ENCODE peak calls at places on chromosome 20, in six cellular contexts. Z is WTC11; G is Ammon's horn; K is epithelial cell of esophagus; T is T-helper 9 cell; U is activated CD4-positive, CD25-positive, alpha-beta regulatory T cell treated with anti-CD3 and anti-CD28 coated beads, Interleukin-2, amount 50 U/mL, for 72 hours. W is an unnamed sample.

GRCh38 chr20:63092660-63093215 is 86.0 kb upstream of the BHLHE23 start:
- DNase-seq in K (no peak), U (peak), T (no peak), Z (peak), G (no peak), W (no peak)

GRCh38 chr20:57476073-57476526 is 48.8 kb downstream of the CTCFL start:
- DNase-seq in G (no peak), Z (peak), T (no peak), K (no peak), U (no peak), W (no peak)

GRCh38 chr20:44247676-44248419 is 740 bp downstream of the GDAP1L1 start:
- DNase-seq in Z (peak), U (no peak), G (peak), K (peak), T (no peak), W (no peak)

GRCh38 chr20:49381558-49382493 is 100.6 kb downstream of the KCNB1 start:
- DNase-seq in T (no peak), U (no peak), K (peak), Z (no peak), G (peak), W (no peak)

GRCh38 chr20:30630761-30631160 is 626.7 kb upstream of the DEFB115 start:
- DNase-seq in T (no peak), G (no peak), U (no peak), Z (no peak), K (no peak), W (no peak)

GRCh38 chr20:34984756-34985261 is 29.1 kb downstream of the MYH7B start:
- DNase-seq in G (no peak), Z (no peak), K (no peak), T (no peak), U (no peak), W (no peak)

GRCh38 chr20:51562334-51563140 is 20.0 kb upstream of the NFATC2 start:
- DNase-seq in T (peak), K (peak), G (peak), Z (peak), U (no peak), W (no peak)

GRCh38 chr20:33635341-33635740 is 26.8 kb upstream of the C20orf144 start:
- DNase-seq in K (no peak), U (no peak), G (no peak), Z (no peak), T (no peak), W (no peak)

GRCh38 chr20:59831901-59832240 is 101.6 kb downstream of the SYCP2 start:
- DNase-seq in T (no peak), U (no peak), K (no peak), Z (no peak), G (no peak), W (no peak)

GRCh38 chr20:33503564-33503963 is 13.7 kb downstream of the CBFA2T2 start:
- DNase-seq in K (no peak), U (no peak), T (no peak), G (no peak), Z (no peak), W (no peak)

W was measured in activated effector memory CD4-positive, alpha-beta T cell treated with Interleukin-2 at 50 U/mL for 16 hours.